ENCODE peak calls at places on chromosomes 16 and 17, in nine cellular contexts. One of them, this sample, is unnamed.

GRCh38 chr16:78134944-78135619 is 35.6 kb downstream of the WWOX start:
- DNase-seq in SHP77: peak
- DNase-seq in EL: no peak
- DNase-seq in adipocyte: no peak
- DNase-seq in kidney epithelial cell: no peak
- DNase-seq in cerebellar cortex: no peak
- DNase-seq in brain pericyte: no peak
- DNase-seq in retinal pigment epithelial cell: no peak
- DNase-seq in fibroblast of the aortic adventitia: no peak
- DNase-seq in this sample: no peak

GRCh38 chr17:3528604-3529511 is 28.8 kb downstream of the TRPV3 start:
- DNase-seq in kidney epithelial cell: no peak
- DNase-seq in retinal pigment epithelial cell: no peak
- DNase-seq in cerebellar cortex: no peak
- DNase-seq in adipocyte: no peak
- DNase-seq in fibroblast of the aortic adventitia: peak
- DNase-seq in EL: no peak
- DNase-seq in SHP77: no peak
- DNase-seq in brain pericyte: peak
- DNase-seq in this sample: no peak

GRCh38 chr17:72977768-72978417 is 114.6 kb downstream of the SLC39A11 start:
- DNase-seq in EL: peak
- DNase-seq in cerebellar cortex: no peak
- DNase-seq in adipocyte: no peak
- DNase-seq in SHP77: peak
- DNase-seq in kidney epithelial cell: peak
- DNase-seq in fibroblast of the aortic adventitia: no peak
- DNase-seq in brain pericyte: no peak
- DNase-seq in retinal pigment epithelial cell: peak
- DNase-seq in this sample: no peak

GRCh38 chr17:80786470-80786869 is 205.2 kb upstream of the CHMP6 start:
- DNase-seq in SHP77: no peak
- DNase-seq in adipocyte: no peak
- DNase-seq in fibroblast of the aortic adventitia: no peak
- DNase-seq in retinal pigment epithelial cell: no peak
- DNase-seq in EL: no peak
- DNase-seq in kidney epithelial cell: no peak
- DNase-seq in brain pericyte: no peak
- DNase-seq in cerebellar cortex: no peak
- DNase-seq in this sample: no peak

GRCh38 chr17:65743313-65743665 is 181.8 kb upstream of the AXIN2 start:
- DNase-seq in brain pericyte: no peak
- DNase-seq in SHP77: no peak
- DNase-seq in adipocyte: peak
- DNase-seq in retinal pigment epithelial cell: no peak
- DNase-seq in kidney epithelial cell: no peak
- DNase-seq in cerebellar cortex: no peak
- DNase-seq in fibroblast of the aortic adventitia: peak
- DNase-seq in EL: peak
- DNase-seq in this sample: no peak

GRCh38 chr16:15897386-15897785 is 9.0 kb upstream of the CEP20 start:
- DNase-seq in EL: no peak
- DNase-seq in adipocyte: no peak
- DNase-seq in kidney epithelial cell: no peak
- DNase-seq in brain pericyte: no peak
- DNase-seq in SHP77: no peak
- DNase-seq in cerebellar cortex: no peak
- DNase-seq in fibroblast of the aortic adventitia: no peak
- DNase-seq in retinal pigment epithelial cell: no peak
- DNase-seq in this sample: no peak

GRCh38 chr16:54490089-54490488 is 203.5 kb upstream of the IRX3 start:
- DNase-seq in fibroblast of the aortic adventitia: no peak
- DNase-seq in cerebellar cortex: no peak
- DNase-seq in adipocyte: no peak
- DNase-seq in retinal pigment epithelial cell: no peak
- DNase-seq in kidney epithelial cell: no peak
- DNase-seq in SHP77: no peak
- DNase-seq in EL: no peak
- DNase-seq in brain pericyte: no peak
- DNase-seq in this sample: no peak

GRCh38 chr17:69501591-69502468 is 87.3 kb downstream of the MAP2K6 start:
- DNase-seq in cerebellar cortex: peak
- DNase-seq in retinal pigment epithelial cell: peak
- DNase-seq in kidney epithelial cell: peak
- DNase-seq in fibroblast of the aortic adventitia: peak
- DNase-seq in EL: peak
- DNase-seq in SHP77: peak
- DNase-seq in adipocyte: peak
- DNase-seq in brain pericyte: no peak
- DNase-seq in this sample: no peak

GRCh38 chr17:48335858-48336500 is 94.0 kb downstream of the SKAP1 start:
- DNase-seq in EL: peak
- DNase-seq in brain pericyte: no peak
- DNase-seq in adipocyte: peak
- DNase-seq in cerebellar cortex: peak
- DNase-seq in fibroblast of the aortic adventitia: peak
- DNase-seq in retinal pigment epithelial cell: no peak
- DNase-seq in SHP77: peak
- DNase-seq in kidney epithelial cell: no peak
- DNase-seq in this sample: peak